ENCODE peak calls at places on chromosomes 4 and X, in six cellular contexts. One of them, this sample, is unnamed.

GRCh38 chr4:23485793-23486192 is 404.1 kb downstream of the PPARGC1A start:
- DNase-seq in K562: peak
- DNase-seq in fibroblast of the aortic adventitia: peak
- DNase-seq in psoas muscle: no peak
- DNase-seq in AG09309: no peak
- DNase-seq in CD4-positive, alpha-beta T cell: no peak
- DNase-seq in this sample: no peak

GRCh38 chr4:120994521-120994920 is 72.0 kb upstream of the PRDM5 start:
- DNase-seq in K562: no peak
- DNase-seq in fibroblast of the aortic adventitia: no peak
- DNase-seq in psoas muscle: no peak
- DNase-seq in AG09309: no peak
- DNase-seq in CD4-positive, alpha-beta T cell: no peak
- DNase-seq in this sample: no peak

GRCh38 chr4:185567828-185568442 is 32.6 kb upstream of the PDLIM3 start:
- DNase-seq in K562: no peak
- DNase-seq in fibroblast of the aortic adventitia: no peak
- DNase-seq in psoas muscle: peak
- DNase-seq in AG09309: no peak
- DNase-seq in CD4-positive, alpha-beta T cell: no peak
- DNase-seq in this sample: peak

GRCh38 chrX:1384738-1385250 is 7.1 kb downstream of the SLC25A6 start:
- DNase-seq in K562: peak
- DNase-seq in fibroblast of the aortic adventitia: no peak
- DNase-seq in psoas muscle: no peak
- DNase-seq in AG09309: no peak
- DNase-seq in CD4-positive, alpha-beta T cell: no peak
- DNase-seq in this sample: no peak

GRCh38 chr4:102789317-102789717 is 28.5 kb upstream of the MANBA start:
- DNase-seq in K562: peak
- DNase-seq in fibroblast of the aortic adventitia: peak
- DNase-seq in psoas muscle: no peak
- DNase-seq in AG09309: no peak
- DNase-seq in CD4-positive, alpha-beta T cell: no peak
- DNase-seq in this sample: peak

GRCh38 chr4:73752424-73752823 is 12.1 kb downstream of the CXCL8 start:
- DNase-seq in K562: no peak
- DNase-seq in fibroblast of the aortic adventitia: no peak
- DNase-seq in psoas muscle: no peak
- DNase-seq in AG09309: no peak
- DNase-seq in CD4-positive, alpha-beta T cell: no peak
- DNase-seq in this sample: no peak

GRCh38 chrX:21740329-21741274 is 17.3 kb downstream of the SMPX start:
- DNase-seq in K562: no peak
- DNase-seq in fibroblast of the aortic adventitia: no peak
- DNase-seq in psoas muscle: peak
- DNase-seq in AG09309: no peak
- DNase-seq in CD4-positive, alpha-beta T cell: no peak
- DNase-seq in this sample: peak

GRCh38 chrX:17559728-17560379 is 177.4 kb upstream of the SCML1 start:
- DNase-seq in K562: no peak
- DNase-seq in fibroblast of the aortic adventitia: peak
- DNase-seq in psoas muscle: no peak
- DNase-seq in AG09309: peak
- DNase-seq in CD4-positive, alpha-beta T cell: no peak
- DNase-seq in this sample: peak

GRCh38 chr4:16820304-16820703 is 78.1 kb downstream of the LDB2 start:
- DNase-seq in K562: no peak
- DNase-seq in fibroblast of the aortic adventitia: no peak
- DNase-seq in psoas muscle: no peak
- DNase-seq in AG09309: no peak
- DNase-seq in CD4-positive, alpha-beta T cell: no peak
- DNase-seq in this sample: no peak

GRCh38 chrX:123920065-123920785 is 41.3 kb upstream of the STAG2 start:
- DNase-seq in K562: no peak
- DNase-seq in fibroblast of the aortic adventitia: peak
- DNase-seq in psoas muscle: no peak
- DNase-seq in AG09309: no peak
- DNase-seq in CD4-positive, alpha-beta T cell: no peak
- DNase-seq in this sample: peak

GRCh38 chrX:46912098-46912672 is at the start of gene JADE3:
- DNase-seq in K562: peak
- DNase-seq in fibroblast of the aortic adventitia: peak
- DNase-seq in psoas muscle: peak
- DNase-seq in AG09309: no peak
- DNase-seq in CD4-positive, alpha-beta T cell: no peak
- DNase-seq in this sample: peak

GRCh38 chrX:108264376-108264775 is 172.8 kb downstream of the ATG4A start:
- DNase-seq in K562: no peak
- DNase-seq in fibroblast of the aortic adventitia: no peak
- DNase-seq in psoas muscle: no peak
- DNase-seq in AG09309: no peak
- DNase-seq in CD4-positive, alpha-beta T cell: no peak
- DNase-seq in this sample: peak

GRCh38 chr4:118047043-118047442 is 12.8 kb downstream of the NDST3 start:
- DNase-seq in K562: no peak
- DNase-seq in fibroblast of the aortic adventitia: no peak
- DNase-seq in psoas muscle: no peak
- DNase-seq in AG09309: no peak
- DNase-seq in CD4-positive, alpha-beta T cell: no peak
- DNase-seq in this sample: no peak

GRCh38 chr4:18075823-18076433 is 54.4 kb upstream of the LCORL start:
- DNase-seq in K562: peak
- DNase-seq in fibroblast of the aortic adventitia: no peak
- DNase-seq in psoas muscle: peak
- DNase-seq in AG09309: no peak
- DNase-seq in CD4-positive, alpha-beta T cell: peak
- DNase-seq in this sample: no peak

GRCh38 chrX:13876652-13877051 is 59.8 kb upstream of the GPM6B start:
- DNase-seq in K562: no peak
- DNase-seq in fibroblast of the aortic adventitia: peak
- DNase-seq in psoas muscle: no peak
- DNase-seq in AG09309: no peak
- DNase-seq in CD4-positive, alpha-beta T cell: no peak
- DNase-seq in this sample: no peak

GRCh38 chr4:17173300-17173699 is 274.9 kb upstream of the LDB2 start:
- DNase-seq in K562: peak
- DNase-seq in fibroblast of the aortic adventitia: no peak
- DNase-seq in psoas muscle: no peak
- DNase-seq in AG09309: no peak
- DNase-seq in CD4-positive, alpha-beta T cell: no peak
- DNase-seq in this sample: no peak

GRCh38 chr4:127997534-127998388 is 32.6 kb downstream of the ABHD18 start:
- DNase-seq in K562: no peak
- DNase-seq in fibroblast of the aortic adventitia: peak
- DNase-seq in psoas muscle: no peak
- DNase-seq in AG09309: peak
- DNase-seq in CD4-positive, alpha-beta T cell: no peak
- DNase-seq in this sample: peak

GRCh38 chr4:22203436-22204011 is 255.0 kb upstream of the KCNIP4 start:
- DNase-seq in K562: no peak
- DNase-seq in fibroblast of the aortic adventitia: peak
- DNase-seq in psoas muscle: no peak
- DNase-seq in AG09309: no peak
- DNase-seq in CD4-positive, alpha-beta T cell: no peak
- DNase-seq in this sample: peak

GRCh38 chr4:123939621-123940020 is 543.0 kb downstream of the SPRY1 start:
- DNase-seq in K562: no peak
- DNase-seq in fibroblast of the aortic adventitia: peak
- DNase-seq in psoas muscle: no peak
- DNase-seq in AG09309: peak
- DNase-seq in CD4-positive, alpha-beta T cell: no peak
- DNase-seq in this sample: peak

GRCh38 chrX:131741103-131741581 is 197.3 kb downstream of the OR13H1 start:
- DNase-seq in K562: no peak
- DNase-seq in fibroblast of the aortic adventitia: peak
- DNase-seq in psoas muscle: peak
- DNase-seq in AG09309: no peak
- DNase-seq in CD4-positive, alpha-beta T cell: no peak
- DNase-seq in this sample: no peak

GRCh38 chr4:73603307-73603710 is 16.9 kb downstream of the RASSF6 start:
- DNase-seq in K562: no peak
- DNase-seq in fibroblast of the aortic adventitia: peak
- DNase-seq in psoas muscle: no peak
- DNase-seq in AG09309: peak
- DNase-seq in CD4-positive, alpha-beta T cell: no peak
- DNase-seq in this sample: peak

GRCh38 chr4:154559141-154559841 is 3.5 kb upstream of the FGB start:
- DNase-seq in K562: peak
- DNase-seq in fibroblast of the aortic adventitia: peak
- DNase-seq in psoas muscle: no peak
- DNase-seq in AG09309: peak
- DNase-seq in CD4-positive, alpha-beta T cell: no peak
- DNase-seq in this sample: peak

GRCh38 chrX:6574762-6575161 is 39.8 kb upstream of the VCX3A start:
- DNase-seq in K562: no peak
- DNase-seq in fibroblast of the aortic adventitia: no peak
- DNase-seq in psoas muscle: no peak
- DNase-seq in AG09309: no peak
- DNase-seq in CD4-positive, alpha-beta T cell: no peak
- DNase-seq in this sample: no peak

DNA sequence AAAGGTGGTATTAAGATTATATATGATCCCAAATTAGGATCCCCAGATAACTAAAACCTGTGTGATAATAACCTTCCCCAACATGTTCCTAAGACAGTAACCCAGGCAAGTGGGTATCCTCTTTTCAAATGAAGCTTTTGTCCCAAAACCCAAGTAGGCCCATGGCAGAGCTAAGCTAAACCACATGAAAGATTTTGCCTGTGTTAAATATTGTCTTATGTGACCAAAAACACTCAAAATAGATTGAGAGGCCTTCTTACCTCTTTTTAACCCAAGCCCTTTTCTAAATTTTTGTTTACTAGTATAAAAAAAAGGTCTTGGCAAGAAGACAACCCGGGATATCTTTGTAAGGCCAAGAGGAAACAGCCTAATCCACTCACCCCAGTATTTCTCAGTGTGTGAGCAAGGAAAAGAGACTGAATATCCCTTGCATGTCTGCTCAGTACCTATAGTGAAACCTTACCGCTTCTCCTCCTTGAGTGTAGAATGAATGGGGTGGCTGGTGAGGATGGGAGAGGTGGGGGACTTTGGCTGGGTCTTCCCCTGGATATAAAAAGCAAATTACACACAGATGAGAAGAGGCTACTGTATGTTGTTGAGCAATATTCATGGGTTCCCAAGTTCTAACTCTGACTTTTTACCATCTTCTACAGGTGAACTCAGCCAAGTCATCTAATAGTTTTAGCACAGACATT is 188.8 kb upstream of the BMP3 start:
- DNase-seq in K562: no peak
- DNase-seq in fibroblast of the aortic adventitia: no peak
- DNase-seq in psoas muscle: no peak
- DNase-seq in AG09309: no peak
- DNase-seq in CD4-positive, alpha-beta T cell: no peak
- DNase-seq in this sample: no peak
- TF ChIP-seq CTCF in K562: no peak
- TF ChIP-seq CTCF in fibroblast of the aortic adventitia: no peak
- TF ChIP-seq CTCF in psoas muscle: no peak
- TF ChIP-seq CTCF in AG09309: no peak
- TF ChIP-seq CTCF in CD4-positive, alpha-beta T cell: no peak
- TF ChIP-seq CTCF in this sample: no peak

DNA sequence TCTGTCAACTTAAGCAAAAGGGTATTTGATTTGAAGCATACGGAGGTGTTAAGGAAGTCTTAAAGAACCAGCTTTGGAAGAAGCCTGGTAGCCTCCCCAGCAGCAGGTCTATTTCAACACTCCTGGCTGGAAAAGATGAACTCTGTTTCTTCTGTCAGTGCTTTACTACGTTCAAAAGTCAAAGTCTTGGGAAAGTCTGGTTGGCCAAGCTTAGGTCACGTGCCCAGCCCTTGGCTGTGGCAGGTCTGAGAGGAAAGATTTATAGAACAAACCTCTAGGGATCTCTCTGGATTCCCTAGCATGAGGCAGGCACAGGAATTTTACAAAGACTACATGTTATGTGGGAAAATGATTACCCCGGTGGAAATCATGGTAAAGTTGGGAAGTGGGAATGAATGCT is 8.6 kb upstream of the ARHGAP10 start:
- DNase-seq in K562: no peak
- DNase-seq in fibroblast of the aortic adventitia: peak
- DNase-seq in psoas muscle: no peak
- DNase-seq in AG09309: no peak
- DNase-seq in CD4-positive, alpha-beta T cell: no peak
- DNase-seq in this sample: no peak
- TF ChIP-seq CTCF in K562: no peak
- TF ChIP-seq CTCF in fibroblast of the aortic adventitia: no peak
- TF ChIP-seq CTCF in psoas muscle: no peak
- TF ChIP-seq CTCF in AG09309: no peak
- TF ChIP-seq CTCF in CD4-positive, alpha-beta T cell: no peak
- TF ChIP-seq CTCF in this sample: no peak

GRCh38 chrX:31993635-31994034 is 921.8 kb upstream of the FTHL17 start:
- DNase-seq in K562: no peak
- DNase-seq in fibroblast of the aortic adventitia: no peak
- DNase-seq in psoas muscle: no peak
- DNase-seq in AG09309: no peak
- DNase-seq in CD4-positive, alpha-beta T cell: no peak
- DNase-seq in this sample: no peak
- TF ChIP-seq CTCF in K562: no peak
- TF ChIP-seq CTCF in fibroblast of the aortic adventitia: no peak
- TF ChIP-seq CTCF in psoas muscle: no peak
- TF ChIP-seq CTCF in AG09309: no peak
- TF ChIP-seq CTCF in CD4-positive, alpha-beta T cell: no peak
- TF ChIP-seq CTCF in this sample: no peak

DNA sequence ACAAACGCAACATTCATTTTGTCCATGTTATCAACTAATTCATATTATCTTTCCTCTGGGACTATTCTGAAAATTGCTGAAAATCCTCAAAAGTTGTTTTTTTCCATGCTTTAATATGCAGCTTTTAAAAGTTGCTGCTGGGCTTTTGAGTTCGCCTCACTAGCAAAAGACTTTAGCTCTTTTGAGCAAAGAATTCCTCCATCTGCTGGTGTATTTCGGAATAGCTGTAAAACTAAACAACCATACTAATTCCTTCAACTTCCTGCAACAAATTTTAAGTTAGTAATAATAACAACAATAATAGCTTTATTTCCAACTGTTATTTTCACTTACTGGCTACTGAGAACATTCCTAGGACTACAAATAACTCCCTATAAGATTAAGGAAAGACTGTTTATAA is 124.5 kb upstream of the PLAC1 start:
- DNase-seq in K562: peak
- DNase-seq in fibroblast of the aortic adventitia: peak
- DNase-seq in psoas muscle: no peak
- DNase-seq in AG09309: no peak
- DNase-seq in CD4-positive, alpha-beta T cell: no peak
- DNase-seq in this sample: peak
- TF ChIP-seq CTCF in K562: peak
- TF ChIP-seq CTCF in fibroblast of the aortic adventitia: peak
- TF ChIP-seq CTCF in psoas muscle: peak
- TF ChIP-seq CTCF in AG09309: peak
- TF ChIP-seq CTCF in CD4-positive, alpha-beta T cell: no peak
- TF ChIP-seq CTCF in this sample: peak